ENCODE peak calls at places on chromosomes 7 and 10, in six cellular contexts. V, I, R, K, X and S are unnamed samples.

GRCh38 chr7:80634505-80634904 is 3.9 kb upstream of the CD36 start:
- DNase-seq in K (no peak), X (peak; percentile 61), I (no peak), V (no peak), R (no peak), S (no peak)

GRCh38 chr10:71531485-71532446 is 135.0 kb downstream of the CDH23 start:
- DNase-seq in X (no peak), K (no peak), R (no peak), V (no peak), I (no peak), S (no peak)

GRCh38 chr7:83457022-83457892 is 191.7 kb downstream of the SEMA3E start:
- DNase-seq in I (no peak), R (no peak), V (no peak), K (no peak), X (no peak), S (no peak)

GRCh38 chr7:147547252-147547897 is 1043.2 kb upstream of the C7orf33 start:
- DNase-seq in X (peak; percentile 47), I (no peak), R (no peak), V (peak; percentile 46), K (peak; percentile 48), S (no peak)

GRCh38 chr7:105766421-105767191 is 109.8 kb downstream of the ATXN7L1 start:
- DNase-seq in V (no peak), I (no peak), R (no peak), K (no peak), X (no peak), S (no peak)

GRCh38 chr7:140059288-140060242 is 3.2 kb downstream of the PARP12 start:
- DNase-seq in X (peak; percentile 96), V (peak; percentile 93), I (no peak), K (peak; percentile 87), R (peak; percentile 42), S (peak; percentile 42)

GRCh38 chr10:50506861-50507573 is 116.7 kb downstream of the SGMS1 start:
- DNase-seq in V (peak; percentile 52), R (peak; percentile 52), X (peak; percentile 42), I (no peak), K (no peak), S (no peak)

GRCh38 chr10:86498608-86499007 is 23.0 kb downstream of the WAPL start:
- DNase-seq in I (no peak), X (no peak), K (no peak), V (no peak), R (no peak), S (no peak)

GRCh38 chr10:79475119-79475653 is 29.8 kb upstream of the ZCCHC24 start:
- DNase-seq in V (no peak), K (no peak), I (no peak), X (no peak), R (no peak), S (no peak)

GRCh38 chr10:61993676-61994401 is 92.3 kb downstream of the ARID5B start:
- DNase-seq in V (no peak), R (no peak), K (no peak), X (no peak), I (peak; percentile 33), S (no peak)

GRCh38 chr7:82384779-82385178 is 58.8 kb downstream of the CACNA2D1 start:
- DNase-seq in R (no peak), X (no peak), K (no peak), I (no peak), V (no peak), S (no peak)

GRCh38 chr10:94430705-94431104 is 28.4 kb downstream of the TBC1D12 start:
- DNase-seq in V (no peak), K (no peak), R (no peak), X (no peak), I (no peak), S (no peak)

GRCh38 chr10:29472268-29473086 is 162.3 kb downstream of the SVIL start:
- DNase-seq in X (peak; percentile 33), R (no peak), V (no peak), K (no peak), I (no peak), S (no peak)

GRCh38 chr10:124680675-124681074 is 63.5 kb downstream of the FAM53B start:
- DNase-seq in V (peak; percentile 76), I (no peak), K (peak; percentile 8), X (peak; percentile 74), R (peak; percentile 33), S (no peak)

GRCh38 chr7:137820677-137821420 is 25.9 kb downstream of the DGKI start:
- DNase-seq in V (peak; percentile 42), I (no peak), K (peak; percentile 41), R (peak; percentile 72), X (peak; percentile 67), S (no peak)

GRCh38 chr7:50317697-50318640 is 13.5 kb downstream of the IKZF1 start:
- DNase-seq in I (no peak), X (no peak), R (no peak), V (no peak), K (no peak), S (no peak)

GRCh38 chr7:50315739-50316671 is 11.5 kb downstream of the IKZF1 start:
- DNase-seq in I (no peak), K (no peak), X (no peak), R (no peak), V (no peak), S (peak; percentile 48)

GRCh38 chr7:50315193-50315592 is 10.7 kb downstream of the IKZF1 start:
- DNase-seq in R (no peak), K (no peak), I (no peak), V (no peak), X (no peak), S (no peak)

GRCh38 chr7:50314778-50315177 is 10.3 kb downstream of the IKZF1 start:
- DNase-seq in V (no peak), R (no peak), I (no peak), X (no peak), K (no peak), S (no peak)

GRCh38 chr7:50317221-50317678 is 12.7 kb downstream of the IKZF1 start:
- DNase-seq in V (no peak), X (no peak), R (no peak), K (no peak), I (peak; percentile 74), S (peak; percentile 80)
- H3K36me3 ChIP-seq in V (no peaks in the 10 kb centered on the region), X (no peaks in the 10 kb centered on the region), R (no peaks in the 10 kb centered on the region), K (no peaks in the 10 kb centered on the region), I (peaks cover 24% of the 10 kb centered on the region), S (peaks cover 15% of the 10 kb centered on the region)

GRCh38 chr7:36420307-36420706 is 30.6 kb downstream of the ANLN start:
- DNase-seq in R (no peak), V (no peak), K (no peak), X (no peak), I (no peak), S (no peak)

GRCh38 chr7:36422072-36422471 is 32.4 kb downstream of the ANLN start:
- DNase-seq in V (no peak), R (no peak), K (no peak), X (no peak), I (no peak), S (no peak)

GRCh38 chr7:36415104-36415503 is 25.4 kb downstream of the ANLN start:
- DNase-seq in V (no peak), R (no peak), K (no peak), I (no peak), X (no peak), S (no peak)

DNA sequence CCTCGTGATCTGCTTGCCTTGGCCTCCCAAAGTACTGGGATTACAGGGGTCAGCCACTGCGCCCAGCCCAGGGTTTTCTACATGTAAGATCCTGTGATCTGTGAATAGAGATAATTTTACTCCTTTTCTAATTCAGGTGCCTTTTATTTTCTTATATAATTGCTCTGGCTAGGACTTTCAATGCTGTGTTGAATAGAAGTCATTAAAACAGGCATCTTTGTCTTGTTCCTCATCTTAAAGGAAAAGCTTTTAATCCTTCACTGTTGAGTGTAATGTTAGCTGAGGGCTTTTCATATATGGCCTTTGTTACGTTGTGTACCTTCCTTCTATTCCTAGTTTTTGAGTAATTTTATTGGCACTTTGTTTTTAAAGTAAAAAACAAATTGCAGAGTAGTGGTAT is 26.6 kb downstream of the ANLN start:
- DNase-seq in K (no peak), R (no peak), I (no peak), V (no peak), X (no peak), S (no peak)
- H3K36me3 ChIP-seq in K (no peaks in the 10 kb centered on the region), R (no peaks in the 10 kb centered on the region), I (no peaks in the 10 kb centered on the region), V (no peaks in the 10 kb centered on the region), X (no peaks in the 10 kb centered on the region), S (no peaks in the 10 kb centered on the region)

DNA sequence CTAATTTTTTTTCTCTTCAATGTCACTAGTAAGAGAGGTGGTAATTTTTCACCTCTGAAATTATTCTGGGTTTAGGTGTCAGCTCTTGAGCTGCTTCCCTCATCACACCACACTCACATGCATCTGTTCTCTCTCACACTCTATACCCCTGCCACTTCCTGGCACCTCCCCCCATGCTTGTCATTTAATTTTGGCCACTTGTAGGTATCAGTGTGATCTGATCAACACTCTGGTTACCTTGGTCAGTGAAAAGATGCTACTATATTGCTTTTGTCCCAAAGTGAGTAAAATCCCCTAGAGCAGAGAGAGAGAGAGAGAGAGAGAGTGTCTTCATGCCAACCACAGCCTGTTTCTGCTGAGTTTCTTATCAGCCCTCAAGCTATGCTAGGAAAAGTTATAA is 42.5 kb downstream of the STK17A start:
- DNase-seq in R (no peak), V (no peak), K (no peak), X (no peak), I (peak; percentile 87), S (peak; percentile 25)
- H3K36me3 ChIP-seq in R (peaks cover 35% of the 10 kb centered on the region), V (no peaks in the 10 kb centered on the region), K (no peaks in the 10 kb centered on the region), X (no peaks in the 10 kb centered on the region), I (peaks cover 22% of the 10 kb centered on the region), S (peaks cover 14% of the 10 kb centered on the region)

GRCh38 chr7:74039337-74039736 is 11.4 kb downstream of the ELN start:
- DNase-seq in R (no peak), K (no peak), V (no peak), X (no peak), I (no peak), S (no peak)
- H3K36me3 ChIP-seq in R (peaks cover 33% of the 10 kb centered on the region), K (no peaks in the 10 kb centered on the region), V (no peaks in the 10 kb centered on the region), X (no peaks in the 10 kb centered on the region), I (no peaks in the 10 kb centered on the region), S (no peaks in the 10 kb centered on the region)

DNA sequence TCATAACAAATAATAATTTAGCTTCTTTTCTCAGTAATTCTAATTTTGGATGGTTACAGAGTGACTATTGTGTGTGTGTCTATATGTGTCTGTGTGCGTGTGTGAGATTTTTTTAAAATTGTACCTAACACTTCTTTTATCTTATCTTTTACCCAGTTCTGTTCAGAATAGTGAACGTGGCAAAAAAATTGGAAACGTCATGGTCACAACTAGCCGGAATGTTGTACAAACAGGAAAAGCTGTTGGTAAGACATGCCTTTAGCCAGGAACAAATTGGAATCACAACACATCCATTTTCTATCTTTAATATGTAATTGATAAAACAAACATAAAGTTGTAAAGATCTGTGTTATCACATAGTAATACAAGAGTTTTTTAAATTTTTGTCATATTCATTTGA is 85.4 kb downstream of the AVL9 start:
- DNase-seq in I (no peak), K (no peak), R (no peak), X (no peak), V (no peak), S (no peak)
- H3K36me3 ChIP-seq in I (peaks cover 41% of the 10 kb centered on the region), K (no peaks in the 10 kb centered on the region), R (peaks cover 90% of the 10 kb centered on the region), X (no peaks in the 10 kb centered on the region), V (peaks cover 30% of the 10 kb centered on the region), S (peaks cover 69% of the 10 kb centered on the region)